ENCODE peak calls at places on chromosomes 16 and 17, in nine cellular contexts. One of them, this sample, is unnamed.

GRCh38 chr16:8590161-8590688 is at the start of gene TMEM114:
- DNase-seq in GM23248: no peak
- DNase-seq in OCI-LY7: no peak
- DNase-seq in tibial nerve: no peak
- DNase-seq in stomach: no peak
- DNase-seq in lung: no peak
- DNase-seq in heart right ventricle: no peak
- DNase-seq in Jurkat, Clone E6-1: no peak
- DNase-seq in pancreas: no peak
- DNase-seq in this sample: no peak

GRCh38 chr17:8574687-8575086 is 55.8 kb downstream of the MYH10 start:
- DNase-seq in GM23248: peak
- DNase-seq in OCI-LY7: no peak
- DNase-seq in tibial nerve: no peak
- DNase-seq in stomach: no peak
- DNase-seq in lung: no peak
- DNase-seq in heart right ventricle: no peak
- DNase-seq in Jurkat, Clone E6-1: no peak
- DNase-seq in pancreas: no peak
- DNase-seq in this sample: no peak

GRCh38 chr16:9053006-9053601 is 38.3 kb upstream of the HAPSTR1 start:
- DNase-seq in GM23248: peak
- DNase-seq in OCI-LY7: peak
- DNase-seq in tibial nerve: no peak
- DNase-seq in stomach: peak
- DNase-seq in lung: peak
- DNase-seq in heart right ventricle: peak
- DNase-seq in Jurkat, Clone E6-1: no peak
- DNase-seq in pancreas: peak
- DNase-seq in this sample: peak

GRCh38 chr16:89001117-89002027 is 24.4 kb upstream of the CBFA2T3 start:
- DNase-seq in GM23248: no peak
- DNase-seq in OCI-LY7: no peak
- DNase-seq in tibial nerve: no peak
- DNase-seq in stomach: no peak
- DNase-seq in lung: no peak
- DNase-seq in heart right ventricle: no peak
- DNase-seq in Jurkat, Clone E6-1: no peak
- DNase-seq in pancreas: no peak
- DNase-seq in this sample: no peak

GRCh38 chr17:27616414-27616813 is 14.6 kb upstream of the LGALS9 start:
- DNase-seq in GM23248: no peak
- DNase-seq in OCI-LY7: no peak
- DNase-seq in tibial nerve: no peak
- DNase-seq in stomach: no peak
- DNase-seq in lung: no peak
- DNase-seq in heart right ventricle: no peak
- DNase-seq in Jurkat, Clone E6-1: peak
- DNase-seq in pancreas: no peak
- DNase-seq in this sample: no peak

GRCh38 chr17:17837380-17837821 is 615 bp upstream of the SREBF1 start:
- DNase-seq in GM23248: peak
- DNase-seq in OCI-LY7: peak
- DNase-seq in tibial nerve: peak
- DNase-seq in stomach: no peak
- DNase-seq in lung: peak
- DNase-seq in heart right ventricle: no peak
- DNase-seq in Jurkat, Clone E6-1: no peak
- DNase-seq in pancreas: no peak
- DNase-seq in this sample: peak

GRCh38 chr16:3536851-3537250 is 36.0 kb downstream of the CLUAP1 start:
- DNase-seq in GM23248: peak
- DNase-seq in OCI-LY7: no peak
- DNase-seq in tibial nerve: no peak
- DNase-seq in stomach: no peak
- DNase-seq in lung: no peak
- DNase-seq in heart right ventricle: no peak
- DNase-seq in Jurkat, Clone E6-1: no peak
- DNase-seq in pancreas: no peak
- DNase-seq in this sample: peak

GRCh38 chr17:5131146-5131715 is 15.4 kb downstream of the USP6 start:
- DNase-seq in GM23248: no peak
- DNase-seq in OCI-LY7: no peak
- DNase-seq in tibial nerve: no peak
- DNase-seq in stomach: peak
- DNase-seq in lung: peak
- DNase-seq in heart right ventricle: no peak
- DNase-seq in Jurkat, Clone E6-1: no peak
- DNase-seq in pancreas: no peak
- DNase-seq in this sample: no peak

DNA sequence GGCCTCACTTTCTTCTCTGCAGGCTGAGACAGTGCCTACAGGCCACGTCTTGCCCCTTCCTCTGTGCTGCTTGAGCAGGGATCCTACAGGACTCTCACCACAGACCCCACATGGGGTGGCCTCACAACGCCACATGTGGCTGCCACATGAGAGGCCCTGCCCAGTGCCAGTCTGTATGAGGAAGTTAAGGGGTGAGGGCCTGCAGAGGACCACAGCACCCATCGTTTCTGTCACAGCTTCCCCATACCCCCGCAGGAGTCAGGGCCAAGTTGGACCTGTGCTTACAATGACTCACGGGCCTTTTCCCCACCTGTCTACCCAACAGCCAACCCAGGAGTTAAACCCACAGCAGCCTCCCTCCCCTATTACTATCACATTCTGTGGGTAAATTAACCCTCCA is 2.9 kb upstream of the GSDMB start:
- DNase-seq in GM23248: no peak
- DNase-seq in OCI-LY7: no peak
- DNase-seq in tibial nerve: no peak
- DNase-seq in stomach: no peak
- DNase-seq in lung: no peak
- DNase-seq in heart right ventricle: no peak
- DNase-seq in Jurkat, Clone E6-1: no peak
- DNase-seq in pancreas: no peak
- DNase-seq in this sample: no peak
- H3K4me3 ChIP-seq in GM23248: no peak
- H3K4me3 ChIP-seq in OCI-LY7: no peak
- H3K4me3 ChIP-seq in tibial nerve: no peak
- H3K4me3 ChIP-seq in stomach: no peak
- H3K4me3 ChIP-seq in lung: no peak
- H3K4me3 ChIP-seq in heart right ventricle: no peak
- H3K4me3 ChIP-seq in Jurkat, Clone E6-1: no peak
- H3K4me3 ChIP-seq in pancreas: no peak
- H3K4me3 ChIP-seq in this sample: no peak

DNA sequence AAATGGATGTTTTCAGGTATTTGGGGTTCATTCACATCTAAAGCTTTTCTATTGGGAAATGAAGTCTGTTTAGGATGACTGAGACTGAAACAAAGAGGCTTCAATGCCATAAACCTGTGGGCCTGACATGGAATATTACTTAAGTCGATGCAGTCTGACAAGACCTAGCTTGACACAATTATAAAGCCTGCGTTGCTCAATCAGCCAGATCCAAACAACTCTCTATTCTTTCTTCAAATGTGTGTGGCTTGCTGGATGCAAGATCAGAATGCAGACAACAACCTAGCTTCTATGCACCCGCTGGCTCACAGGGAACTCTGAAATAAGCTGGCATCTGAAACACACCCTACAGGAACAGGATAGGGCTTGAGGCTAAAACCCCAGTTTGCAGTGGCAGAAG is 40.0 kb downstream of the RFFL start:
- DNase-seq in GM23248: no peak
- DNase-seq in OCI-LY7: no peak
- DNase-seq in tibial nerve: no peak
- DNase-seq in stomach: no peak
- DNase-seq in lung: no peak
- DNase-seq in heart right ventricle: no peak
- DNase-seq in Jurkat, Clone E6-1: no peak
- DNase-seq in pancreas: no peak
- DNase-seq in this sample: no peak
- H3K4me3 ChIP-seq in GM23248: no peak
- H3K4me3 ChIP-seq in OCI-LY7: no peak
- H3K4me3 ChIP-seq in tibial nerve: no peak
- H3K4me3 ChIP-seq in stomach: no peak
- H3K4me3 ChIP-seq in lung: no peak
- H3K4me3 ChIP-seq in heart right ventricle: no peak
- H3K4me3 ChIP-seq in Jurkat, Clone E6-1: no peak
- H3K4me3 ChIP-seq in pancreas: no peak
- H3K4me3 ChIP-seq in this sample: no peak

GRCh38 chr17:2721603-2722002 is 10.0 kb upstream of the CLUH start:
- DNase-seq in GM23248: no peak
- DNase-seq in OCI-LY7: no peak
- DNase-seq in tibial nerve: no peak
- DNase-seq in stomach: no peak
- DNase-seq in lung: no peak
- DNase-seq in heart right ventricle: no peak
- DNase-seq in Jurkat, Clone E6-1: no peak
- DNase-seq in pancreas: no peak
- DNase-seq in this sample: no peak

GRCh38 chr17:2723997-2724782 is 12.6 kb upstream of the CLUH start:
- DNase-seq in GM23248: peak
- DNase-seq in OCI-LY7: no peak
- DNase-seq in tibial nerve: no peak
- DNase-seq in stomach: no peak
- DNase-seq in lung: no peak
- DNase-seq in heart right ventricle: peak
- DNase-seq in Jurkat, Clone E6-1: no peak
- DNase-seq in pancreas: no peak
- DNase-seq in this sample: no peak

GRCh38 chr17:2724783-2725164 is 13.2 kb upstream of the CLUH start:
- DNase-seq in GM23248: peak
- DNase-seq in OCI-LY7: no peak
- DNase-seq in tibial nerve: no peak
- DNase-seq in stomach: peak
- DNase-seq in lung: no peak
- DNase-seq in heart right ventricle: peak
- DNase-seq in Jurkat, Clone E6-1: peak
- DNase-seq in pancreas: no peak
- DNase-seq in this sample: peak

GRCh38 chr17:2722611-2723010 is 11.0 kb upstream of the CLUH start:
- DNase-seq in GM23248: no peak
- DNase-seq in OCI-LY7: no peak
- DNase-seq in tibial nerve: no peak
- DNase-seq in stomach: no peak
- DNase-seq in lung: no peak
- DNase-seq in heart right ventricle: no peak
- DNase-seq in Jurkat, Clone E6-1: no peak
- DNase-seq in pancreas: no peak
- DNase-seq in this sample: no peak

GRCh38 chr17:2723505-2723996 is 12.0 kb upstream of the CLUH start:
- DNase-seq in GM23248: no peak
- DNase-seq in OCI-LY7: no peak
- DNase-seq in tibial nerve: no peak
- DNase-seq in stomach: no peak
- DNase-seq in lung: no peak
- DNase-seq in heart right ventricle: no peak
- DNase-seq in Jurkat, Clone E6-1: no peak
- DNase-seq in pancreas: no peak
- DNase-seq in this sample: no peak
- H3K4me3 ChIP-seq in GM23248: no peak
- H3K4me3 ChIP-seq in OCI-LY7: no peak
- H3K4me3 ChIP-seq in tibial nerve: no peak
- H3K4me3 ChIP-seq in stomach: peak
- H3K4me3 ChIP-seq in lung: no peak
- H3K4me3 ChIP-seq in heart right ventricle: peak
- H3K4me3 ChIP-seq in Jurkat, Clone E6-1: no peak
- H3K4me3 ChIP-seq in pancreas: no peak
- H3K4me3 ChIP-seq in this sample: no peak

DNA sequence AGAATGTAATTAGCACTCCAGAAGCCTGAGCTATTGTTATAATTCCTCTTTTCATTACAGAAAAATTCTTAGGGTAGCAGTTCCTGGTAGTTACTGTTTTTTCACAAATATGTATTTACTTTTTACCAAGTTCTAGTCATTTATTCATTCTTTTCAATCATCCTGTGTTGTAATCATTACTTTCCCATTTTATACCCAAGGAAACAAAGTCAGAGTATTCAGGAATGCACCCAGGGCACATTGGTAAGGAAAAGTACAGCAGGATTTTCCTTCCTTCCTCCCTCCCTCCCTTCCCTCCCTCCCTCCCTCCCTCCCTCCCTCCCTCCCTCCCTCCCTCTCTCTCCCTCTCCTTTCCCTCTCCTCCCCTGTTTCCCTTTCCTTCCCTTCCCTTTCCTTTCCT is 115.9 kb upstream of the RBFOX1 start:
- DNase-seq in GM23248: no peak
- DNase-seq in OCI-LY7: no peak
- DNase-seq in tibial nerve: no peak
- DNase-seq in stomach: no peak
- DNase-seq in lung: no peak
- DNase-seq in heart right ventricle: no peak
- DNase-seq in Jurkat, Clone E6-1: no peak
- DNase-seq in pancreas: no peak
- DNase-seq in this sample: no peak
- H3K4me3 ChIP-seq in GM23248: no peak
- H3K4me3 ChIP-seq in OCI-LY7: no peak
- H3K4me3 ChIP-seq in tibial nerve: no peak
- H3K4me3 ChIP-seq in stomach: no peak
- H3K4me3 ChIP-seq in lung: no peak
- H3K4me3 ChIP-seq in heart right ventricle: no peak
- H3K4me3 ChIP-seq in Jurkat, Clone E6-1: no peak
- H3K4me3 ChIP-seq in pancreas: no peak
- H3K4me3 ChIP-seq in this sample: no peak

GRCh38 chr17:2392252-2393183 is 8.3 kb downstream of the MNT start:
- DNase-seq in GM23248: peak
- DNase-seq in OCI-LY7: peak
- DNase-seq in tibial nerve: peak
- DNase-seq in stomach: peak
- DNase-seq in lung: peak
- DNase-seq in heart right ventricle: peak
- DNase-seq in Jurkat, Clone E6-1: peak
- DNase-seq in pancreas: peak
- DNase-seq in this sample: peak
- H3K4me3 ChIP-seq in GM23248: peak
- H3K4me3 ChIP-seq in OCI-LY7: peak
- H3K4me3 ChIP-seq in tibial nerve: peak
- H3K4me3 ChIP-seq in stomach: peak
- H3K4me3 ChIP-seq in lung: peak
- H3K4me3 ChIP-seq in heart right ventricle: peak
- H3K4me3 ChIP-seq in Jurkat, Clone E6-1: peak
- H3K4me3 ChIP-seq in pancreas: peak
- H3K4me3 ChIP-seq in this sample: peak

GRCh38 chr16:19883296-19883951 is 1.2 kb downstream of the GPRC5B start:
- DNase-seq in GM23248: peak
- DNase-seq in OCI-LY7: no peak
- DNase-seq in tibial nerve: peak
- DNase-seq in stomach: peak
- DNase-seq in lung: no peak
- DNase-seq in heart right ventricle: peak
- DNase-seq in Jurkat, Clone E6-1: no peak
- DNase-seq in pancreas: peak
- DNase-seq in this sample: no peak
- H3K4me3 ChIP-seq in GM23248: no peak
- H3K4me3 ChIP-seq in OCI-LY7: no peak
- H3K4me3 ChIP-seq in tibial nerve: peak
- H3K4me3 ChIP-seq in stomach: peak
- H3K4me3 ChIP-seq in lung: peak
- H3K4me3 ChIP-seq in heart right ventricle: peak
- H3K4me3 ChIP-seq in Jurkat, Clone E6-1: no peak
- H3K4me3 ChIP-seq in pancreas: peak
- H3K4me3 ChIP-seq in this sample: peak

This sample was measured in adipocyte.